ENCODE peak calls at places on chromosomes 4 and X, in nine cellular contexts. One of them, this sample, is unnamed.

GRCh38 chrX:44072631-44073030 is 99.4 kb upstream of the NDP start:
- DNase-seq in WTC11: no peak
- DNase-seq in lung microvascular endothelial cell: no peak
- DNase-seq in globus pallidus: no peak
- DNase-seq in right atrium auricular region: no peak
- DNase-seq in Calu3: no peak
- DNase-seq in posterior vena cava: no peak
- DNase-seq in fibroblast of pulmonary artery: no peak
- DNase-seq in hippocampal formation: no peak
- DNase-seq in this sample: peak

GRCh38 chrX:152992120-152992519 is 1.8 kb downstream of the PNMA5 start:
- DNase-seq in globus pallidus: no peak
- DNase-seq in Calu3: no peak
- DNase-seq in hippocampal formation: no peak
- DNase-seq in WTC11: no peak
- DNase-seq in lung microvascular endothelial cell: no peak
- DNase-seq in posterior vena cava: no peak
- DNase-seq in right atrium auricular region: no peak
- DNase-seq in fibroblast of pulmonary artery: no peak
- DNase-seq in this sample: no peak

GRCh38 chr4:158667651-158668198 is 4.0 kb downstream of the C4orf46 start:
- DNase-seq in posterior vena cava: no peak
- DNase-seq in globus pallidus: no peak
- DNase-seq in hippocampal formation: no peak
- DNase-seq in fibroblast of pulmonary artery: peak
- DNase-seq in right atrium auricular region: no peak
- DNase-seq in Calu3: peak
- DNase-seq in WTC11: peak
- DNase-seq in lung microvascular endothelial cell: peak
- DNase-seq in this sample: peak

GRCh38 chrX:17854521-17854920 is 6.6 kb downstream of the RAI2 start:
- DNase-seq in right atrium auricular region: no peak
- DNase-seq in hippocampal formation: no peak
- DNase-seq in WTC11: no peak
- DNase-seq in Calu3: no peak
- DNase-seq in fibroblast of pulmonary artery: no peak
- DNase-seq in posterior vena cava: no peak
- DNase-seq in lung microvascular endothelial cell: no peak
- DNase-seq in globus pallidus: no peak
- DNase-seq in this sample: no peak

GRCh38 chrX:26783512-26784225 is 567.7 kb downstream of the MAGEB5 start:
- DNase-seq in posterior vena cava: no peak
- DNase-seq in fibroblast of pulmonary artery: peak
- DNase-seq in hippocampal formation: no peak
- DNase-seq in right atrium auricular region: no peak
- DNase-seq in globus pallidus: peak
- DNase-seq in WTC11: peak
- DNase-seq in Calu3: peak
- DNase-seq in lung microvascular endothelial cell: peak
- DNase-seq in this sample: peak

GRCh38 chr4:37793562-37793961 is 32.9 kb upstream of the PGM2 start:
- DNase-seq in globus pallidus: peak
- DNase-seq in lung microvascular endothelial cell: peak
- DNase-seq in posterior vena cava: no peak
- DNase-seq in hippocampal formation: no peak
- DNase-seq in WTC11: no peak
- DNase-seq in right atrium auricular region: no peak
- DNase-seq in fibroblast of pulmonary artery: peak
- DNase-seq in Calu3: peak
- DNase-seq in this sample: peak

GRCh38 chr4:18075823-18076433 is 54.4 kb upstream of the LCORL start:
- DNase-seq in Calu3: no peak
- DNase-seq in right atrium auricular region: no peak
- DNase-seq in fibroblast of pulmonary artery: peak
- DNase-seq in globus pallidus: no peak
- DNase-seq in hippocampal formation: no peak
- DNase-seq in WTC11: peak
- DNase-seq in lung microvascular endothelial cell: peak
- DNase-seq in posterior vena cava: no peak
- DNase-seq in this sample: peak

GRCh38 chrX:40085086-40085551 is 12.6 kb downstream of the BCOR start:
- DNase-seq in WTC11: no peak
- DNase-seq in hippocampal formation: no peak
- DNase-seq in posterior vena cava: no peak
- DNase-seq in lung microvascular endothelial cell: no peak
- DNase-seq in globus pallidus: no peak
- DNase-seq in Calu3: peak
- DNase-seq in fibroblast of pulmonary artery: peak
- DNase-seq in right atrium auricular region: no peak
- DNase-seq in this sample: peak

GRCh38 chrX:24167719-24168472 is 18.4 kb downstream of the ZFX start:
- DNase-seq in right atrium auricular region: no peak
- DNase-seq in lung microvascular endothelial cell: no peak
- DNase-seq in posterior vena cava: no peak
- DNase-seq in globus pallidus: no peak
- DNase-seq in Calu3: no peak
- DNase-seq in hippocampal formation: no peak
- DNase-seq in fibroblast of pulmonary artery: no peak
- DNase-seq in WTC11: no peak
- DNase-seq in this sample: no peak

GRCh38 chr4:164977243-164978164 is at the start of gene TRIM61:
- DNase-seq in Calu3: no peak
- DNase-seq in WTC11: peak
- DNase-seq in right atrium auricular region: no peak
- DNase-seq in posterior vena cava: peak
- DNase-seq in hippocampal formation: peak
- DNase-seq in fibroblast of pulmonary artery: peak
- DNase-seq in lung microvascular endothelial cell: no peak
- DNase-seq in globus pallidus: peak
- DNase-seq in this sample: no peak

GRCh38 chr4:32268949-32269348 is 1548.8 kb downstream of the PCDH7 start:
- DNase-seq in lung microvascular endothelial cell: no peak
- DNase-seq in right atrium auricular region: no peak
- DNase-seq in hippocampal formation: no peak
- DNase-seq in posterior vena cava: no peak
- DNase-seq in globus pallidus: no peak
- DNase-seq in fibroblast of pulmonary artery: peak
- DNase-seq in Calu3: no peak
- DNase-seq in WTC11: no peak
- DNase-seq in this sample: no peak

GRCh38 chr4:170736710-170737109 is 647.0 kb upstream of the AADAT start:
- DNase-seq in WTC11: no peak
- DNase-seq in right atrium auricular region: no peak
- DNase-seq in globus pallidus: no peak
- DNase-seq in lung microvascular endothelial cell: no peak
- DNase-seq in Calu3: no peak
- DNase-seq in posterior vena cava: no peak
- DNase-seq in fibroblast of pulmonary artery: no peak
- DNase-seq in hippocampal formation: no peak
- DNase-seq in this sample: peak

GRCh38 chr4:173448919-173449641 is 50.2 kb upstream of the SCRG1 start:
- DNase-seq in WTC11: no peak
- DNase-seq in posterior vena cava: no peak
- DNase-seq in lung microvascular endothelial cell: no peak
- DNase-seq in fibroblast of pulmonary artery: no peak
- DNase-seq in Calu3: no peak
- DNase-seq in globus pallidus: peak
- DNase-seq in hippocampal formation: no peak
- DNase-seq in right atrium auricular region: no peak
- DNase-seq in this sample: no peak

GRCh38 chrX:21373001-21373400 is 1.2 kb upstream of the CNKSR2 start:
- DNase-seq in hippocampal formation: no peak
- DNase-seq in posterior vena cava: no peak
- DNase-seq in lung microvascular endothelial cell: no peak
- DNase-seq in Calu3: no peak
- DNase-seq in WTC11: no peak
- DNase-seq in fibroblast of pulmonary artery: no peak
- DNase-seq in right atrium auricular region: no peak
- DNase-seq in globus pallidus: no peak
- DNase-seq in this sample: no peak

GRCh38 chrX:1239681-1240142 is 27.3 kb upstream of the CRLF2 start:
- DNase-seq in lung microvascular endothelial cell: no peak
- DNase-seq in globus pallidus: peak
- DNase-seq in right atrium auricular region: peak
- DNase-seq in posterior vena cava: peak
- DNase-seq in Calu3: no peak
- DNase-seq in WTC11: no peak
- DNase-seq in hippocampal formation: peak
- DNase-seq in fibroblast of pulmonary artery: no peak
- DNase-seq in this sample: no peak

GRCh38 chrX:131827935-131828334 is 195.2 kb upstream of the STK26 start:
- DNase-seq in Calu3: peak
- DNase-seq in WTC11: peak
- DNase-seq in hippocampal formation: no peak
- DNase-seq in posterior vena cava: no peak
- DNase-seq in fibroblast of pulmonary artery: peak
- DNase-seq in right atrium auricular region: no peak
- DNase-seq in lung microvascular endothelial cell: peak
- DNase-seq in globus pallidus: peak
- DNase-seq in this sample: no peak

GRCh38 chr4:154065368-154065767 is 276.5 kb upstream of the SFRP2 start:
- DNase-seq in lung microvascular endothelial cell: no peak
- DNase-seq in fibroblast of pulmonary artery: no peak
- DNase-seq in right atrium auricular region: no peak
- DNase-seq in hippocampal formation: no peak
- DNase-seq in posterior vena cava: no peak
- DNase-seq in Calu3: no peak
- DNase-seq in globus pallidus: no peak
- DNase-seq in WTC11: no peak
- DNase-seq in this sample: no peak

GRCh38 chr4:171002246-171002645 is 811.0 kb upstream of the GALNTL6 start:
- DNase-seq in lung microvascular endothelial cell: no peak
- DNase-seq in globus pallidus: no peak
- DNase-seq in right atrium auricular region: no peak
- DNase-seq in fibroblast of pulmonary artery: no peak
- DNase-seq in posterior vena cava: no peak
- DNase-seq in hippocampal formation: no peak
- DNase-seq in Calu3: no peak
- DNase-seq in WTC11: no peak
- DNase-seq in this sample: no peak

GRCh38 chr4:181860157-181860556 is 383.0 kb upstream of the TENM3 start:
- DNase-seq in right atrium auricular region: no peak
- DNase-seq in fibroblast of pulmonary artery: peak
- DNase-seq in Calu3: no peak
- DNase-seq in globus pallidus: no peak
- DNase-seq in hippocampal formation: no peak
- DNase-seq in lung microvascular endothelial cell: no peak
- DNase-seq in WTC11: no peak
- DNase-seq in posterior vena cava: no peak
- DNase-seq in this sample: no peak

GRCh38 chr4:115537387-115537786 is 424.0 kb upstream of the NDST4 start:
- DNase-seq in fibroblast of pulmonary artery: no peak
- DNase-seq in hippocampal formation: no peak
- DNase-seq in Calu3: no peak
- DNase-seq in right atrium auricular region: no peak
- DNase-seq in globus pallidus: peak
- DNase-seq in WTC11: no peak
- DNase-seq in lung microvascular endothelial cell: no peak
- DNase-seq in posterior vena cava: no peak
- DNase-seq in this sample: peak

This sample was measured in kidney tubule cell.